ENCODE peak calls at places on chromosomes 12 and 14, in four cellular contexts. P is HepG2, Q is A549, K is K562. I is an unnamed sample.

GRCh38 chr12:96434107-96434506 is 33.9 kb upstream of the CDK17 start:
- DNase-seq in K (no peak), Q (no peak), P (no peak), I (no peak)

GRCh38 chr12:39441963-39442894 is 691 bp downstream of the KIF21A start:
- DNase-seq in P (peak), Q (peak), K (peak), I (no peak)

GRCh38 chr14:50397461-50398196 is 948 bp upstream of the CDKL1 start:
- DNase-seq in K (no peak), P (peak), Q (peak), I (no peak)

GRCh38 chr12:51832708-51833107 is 15.8 kb downstream of the FIGNL2 start:
- DNase-seq in K (no peak), P (no peak), Q (no peak), I (no peak)

GRCh38 chr12:51323317-51323960 is 535 bp downstream of the BIN2 start:
- DNase-seq in K (no peak), Q (no peak), P (no peak), I (no peak)

GRCh38 chr12:132439333-132439904 is 50.5 kb upstream of the FBRSL1 start:
- DNase-seq in P (no peak), K (no peak), Q (no peak), I (no peak)

GRCh38 chr12:22978962-22979361 is 354.0 kb downstream of the ETNK1 start:
- DNase-seq in Q (no peak), K (no peak), P (no peak), I (no peak)

GRCh38 chr12:47276253-47277070 is 196.7 kb upstream of the AMIGO2 start:
- DNase-seq in P (peak), K (peak), Q (peak), I (no peak)

GRCh38 chr14:95515523-95516517 is 630 bp downstream of the SYNE3 start:
- DNase-seq in K (peak), Q (peak), P (peak), I (no peak)

GRCh38 chr12:84874125-84874824 is 38.3 kb downstream of the SLC6A15 start:
- DNase-seq in K (peak), P (peak), Q (peak), I (no peak)

GRCh38 chr12:47828967-47829482 is 9.3 kb upstream of the HDAC7 start:
- DNase-seq in P (no peak), Q (peak), K (peak), I (no peak)

GRCh38 chr12:98296462-98297079 is 218.8 kb upstream of the TMPO start:
- DNase-seq in P (no peak), K (no peak), Q (no peak), I (no peak)

GRCh38 chr12:27509032-27509431 is 15.0 kb upstream of the PPFIBP1 start:
- DNase-seq in Q (no peak), K (no peak), P (no peak), I (no peak)

GRCh38 chr12:27554003-27554402 is 30.0 kb downstream of the PPFIBP1 start:
- DNase-seq in P (no peak), K (no peak), Q (no peak), I (no peak)

GRCh38 chr14:44589180-44589579 is 82.1 kb upstream of the FSCB start:
- DNase-seq in Q (no peak), K (no peak), P (no peak), I (no peak)

GRCh38 chr14:68295316-68295816 is 475.8 kb downstream of the RAD51B start:
- DNase-seq in K (peak), P (peak), Q (no peak), I (no peak)
- TF ChIP-seq PHF8 in K (no peak), P (no peak), Q (no peak), I (no peak)

DNA sequence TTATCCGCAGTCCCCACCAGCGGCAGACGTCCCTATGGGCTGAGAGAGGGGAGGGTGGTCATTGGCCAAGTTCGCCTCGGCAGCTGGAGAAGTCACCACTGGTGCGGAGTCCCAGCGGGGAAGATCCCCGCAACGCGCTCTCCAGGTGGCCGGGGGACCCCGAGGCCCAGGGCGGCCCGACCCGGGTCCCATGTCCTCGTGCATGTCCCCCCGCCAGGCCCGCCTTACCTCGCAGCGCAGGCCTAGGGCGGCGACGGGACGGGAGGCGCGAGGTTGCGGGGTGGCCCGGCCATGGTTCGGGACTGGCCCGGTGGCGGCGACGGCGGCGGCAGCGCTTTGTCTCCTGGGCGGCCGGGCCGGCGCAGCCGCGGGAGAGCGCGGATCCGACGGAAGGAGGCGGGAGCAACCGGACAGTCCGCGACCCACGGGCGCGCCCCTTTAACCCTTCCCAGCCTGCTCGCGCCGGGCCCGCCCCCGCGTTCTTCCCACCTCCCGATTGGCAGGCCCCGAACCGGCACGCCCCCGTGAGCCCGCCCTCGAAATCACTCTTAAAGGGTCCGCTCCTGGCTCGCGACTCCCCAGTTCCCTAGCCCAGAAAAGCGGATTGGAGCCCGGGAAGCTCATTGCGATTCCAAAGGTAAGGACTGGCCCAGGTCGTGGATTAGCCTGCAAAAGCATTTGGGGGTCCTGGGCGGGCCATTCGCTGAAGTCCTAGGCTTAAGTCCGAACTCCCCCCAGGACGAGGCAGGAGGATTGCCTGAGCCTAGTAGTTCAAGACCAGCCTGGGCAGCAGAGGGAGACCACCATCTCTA is at the start of gene PHETA1:
- DNase-seq in P (peak), Q (peak), K (peak), I (peak)
- TF ChIP-seq POLR2A in P (peak), Q (peak), K (peak), I (peak)

GRCh38 chr12:69101505-69101904 is 137.9 kb upstream of the CPSF6 start:
- DNase-seq in P (peak), K (no peak), Q (peak), I (no peak)
- TF ChIP-seq PHF8 in P (no peak), K (no peak), Q (no peak), I (no peak)

GRCh38 chr14:94110552-94111181 is at the start of gene IFI27:
- DNase-seq in Q (no peak), P (no peak), K (peak), I (no peak)
- TF ChIP-seq POLR2A in Q (no peak), P (no peak), K (no peak), I (no peak)

GRCh38 chr14:21863289-21863688 is 189.7 kb upstream of the OR4E1 start:
- DNase-seq in K (no peak), P (no peak), Q (no peak), I (no peak)

GRCh38 chr14:21866479-21866878 is 192.9 kb upstream of the OR4E1 start:
- DNase-seq in P (no peak), K (no peak), Q (no peak), I (no peak)

GRCh38 chr14:21860172-21860571 is 186.6 kb upstream of the OR4E1 start:
- DNase-seq in Q (peak), P (peak), K (peak), I (peak)

GRCh38 chr14:21861153-21861552 is 187.5 kb upstream of the OR4E1 start:
- DNase-seq in P (no peak), Q (no peak), K (no peak), I (no peak)
- TF ChIP-seq PHF8 in P (no peak), Q (no peak), K (no peak), I (no peak)

DNA sequence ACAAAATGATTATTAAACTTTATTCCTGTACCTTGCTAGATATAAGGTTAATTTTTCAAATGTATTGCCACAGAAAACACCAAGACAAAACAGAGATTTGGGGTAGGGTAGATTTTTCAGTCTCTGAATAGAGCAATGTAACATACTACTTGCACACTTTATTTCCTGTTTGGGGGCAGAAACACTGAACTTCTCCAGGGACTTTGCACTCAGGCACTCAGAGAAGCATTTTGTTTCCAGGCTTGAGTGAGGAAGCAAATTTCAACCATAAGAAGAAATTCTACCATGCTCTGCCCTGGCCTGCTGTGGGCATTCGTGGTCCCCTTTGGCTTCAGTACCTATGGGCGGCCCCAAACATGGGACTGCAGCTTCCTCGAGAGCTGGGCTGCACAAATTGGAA is 399.2 kb downstream of the DAD1 start:
- DNase-seq in P (no peak), Q (no peak), K (no peak), I (no peak)
- TF ChIP-seq POLR2A in P (no peak), Q (no peak), K (no peak), I (no peak)

DNA sequence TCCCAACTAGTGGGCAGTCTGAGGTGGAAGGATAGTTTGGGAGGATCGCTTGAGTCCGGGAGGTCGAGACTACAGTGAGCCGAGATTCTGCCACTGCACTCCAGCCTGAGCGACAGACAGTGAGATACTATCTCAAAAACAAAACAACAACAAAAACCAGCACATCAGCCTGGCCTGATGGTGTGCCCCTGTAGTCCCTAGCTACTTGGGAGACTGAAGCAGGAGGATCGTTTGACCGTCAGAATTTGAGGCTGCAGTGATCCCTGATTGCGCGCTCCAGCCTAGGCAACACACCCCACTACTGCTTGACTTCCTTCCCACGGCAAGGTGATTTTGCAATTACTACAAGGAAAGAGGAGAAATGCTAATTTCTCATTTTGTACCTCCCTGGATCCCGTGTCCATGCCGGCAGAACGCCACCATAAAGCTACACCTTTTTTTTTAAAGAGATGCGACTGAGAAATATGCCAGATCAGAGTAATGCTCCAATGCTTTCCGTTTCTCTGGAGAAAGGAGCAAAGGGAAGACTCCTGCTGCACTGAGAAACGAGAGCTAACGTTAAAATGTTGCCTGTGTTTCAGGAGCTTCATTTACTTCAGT is 665 bp upstream of the SCFD1 start:
- DNase-seq in K (peak), P (peak), Q (peak), I (no peak)
- TF ChIP-seq PHF8 in K (no peak), P (no peak), Q (no peak), I (no peak)

DNA sequence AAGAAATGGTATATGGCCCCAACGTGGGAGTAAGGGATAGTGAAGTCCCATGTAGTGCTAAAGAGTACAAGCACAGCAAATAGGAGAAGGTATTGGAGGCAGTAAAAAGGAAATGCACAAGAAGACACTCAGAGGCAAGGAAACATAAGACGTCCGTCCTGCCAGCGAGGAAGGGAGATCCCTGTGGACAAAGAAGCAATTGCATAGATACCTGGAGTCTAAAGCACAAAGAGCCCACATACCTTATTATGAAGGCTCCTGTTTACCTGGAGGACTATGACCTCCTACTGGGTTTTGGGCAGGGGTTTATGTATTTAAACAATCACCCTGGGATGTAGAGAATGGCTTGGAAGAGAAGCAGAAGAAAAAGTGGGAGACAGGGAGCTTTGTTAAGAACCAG is 341.2 kb upstream of the DCN start:
- DNase-seq in P (no peak), K (no peak), Q (no peak), I (no peak)
- TF ChIP-seq POLR2A in P (no peak), K (no peak), Q (no peak), I (no peak)